ENCODE peak calls at places on chromosomes 2 and 18, in seven cellular contexts. R is tibial artery; O is CD8-positive, alpha-beta T cell; W is kidney; G is sigmoid colon; Z is body of pancreas; U is mesothelial cell of epicardium. D is an unnamed sample.

GRCh38 chr18:51668101-51668500 is 470.6 kb upstream of the MEX3C start:
- DNase-seq in R (no peak), O (no peak), W (no peak), G (no peak), Z (peak), U (peak), D (peak)

GRCh38 chr2:227036527-227036926 is 127.5 kb downstream of the COL4A4 start:
- DNase-seq in R (no peak), O (no peak), W (no peak), G (no peak), Z (no peak), U (no peak), D (no peak)

GRCh38 chr18:57737661-57738060 is 65.5 kb downstream of the ATP8B1 start:
- DNase-seq in R (peak), O (no peak), W (peak), G (peak), Z (peak), U (no peak), D (peak)

GRCh38 chr18:59904051-59904601 is 4.3 kb downstream of the PMAIP1 start:
- DNase-seq in R (no peak), O (no peak), W (no peak), G (no peak), Z (no peak), U (no peak), D (no peak)

GRCh38 chr2:33022989-33023731 is 76.4 kb downstream of the LTBP1 start:
- DNase-seq in R (no peak), O (no peak), W (no peak), G (no peak), Z (no peak), U (no peak), D (no peak)

GRCh38 chr18:24395049-24395780 is 2.4 kb downstream of the OSBPL1A start:
- DNase-seq in R (no peak), O (no peak), W (no peak), G (no peak), Z (no peak), U (no peak), D (no peak)

GRCh38 chr2:62760555-62760954 is 55.0 kb downstream of the EHBP1 start:
- DNase-seq in R (no peak), O (no peak), W (no peak), G (no peak), Z (no peak), U (no peak), D (no peak)

GRCh38 chr2:229261599-229261998 is 9.5 kb downstream of the PID1 start:
- DNase-seq in R (no peak), O (no peak), W (no peak), G (no peak), Z (no peak), U (no peak), D (no peak)

GRCh38 chr2:184067502-184067901 is 530.8 kb upstream of the ZNF804A start:
- DNase-seq in R (no peak), O (no peak), W (no peak), G (no peak), Z (no peak), U (no peak), D (no peak)

GRCh38 chr2:235670974-235671787 is 177.3 kb downstream of the AGAP1 start:
- DNase-seq in R (peak), O (no peak), W (no peak), G (peak), Z (no peak), U (no peak), D (no peak)

GRCh38 chr2:65351234-65351947 is 81.0 kb downstream of the SPRED2 start:
- DNase-seq in R (peak), O (no peak), W (no peak), G (no peak), Z (no peak), U (no peak), D (no peak)

GRCh38 chr2:40760071-40760666 is 308.3 kb upstream of the SLC8A1 start:
- DNase-seq in R (no peak), O (no peak), W (no peak), G (peak), Z (peak), U (no peak), D (no peak)

GRCh38 chr2:9139491-9140443 is 66.8 kb upstream of the ASAP2 start:
- DNase-seq in R (peak), O (peak), W (peak), G (peak), Z (peak), U (peak), D (peak)

GRCh38 chr2:75589344-75590105 is 28.8 kb upstream of the EVA1A start:
- DNase-seq in R (no peak), O (no peak), W (no peak), G (no peak), Z (no peak), U (no peak), D (no peak)

GRCh38 chr2:70730730-70731129 is 37.3 kb downstream of the ADD2 start:
- DNase-seq in R (no peak), O (no peak), W (no peak), G (no peak), Z (no peak), U (no peak), D (no peak)

GRCh38 chr2:220786216-220786615 is 785.9 kb downstream of the EPHA4 start:
- DNase-seq in R (no peak), O (no peak), W (no peak), G (no peak), Z (no peak), U (no peak), D (no peak)

GRCh38 chr18:12574494-12575185 is 83.3 kb downstream of the SPIRE1 start:
- DNase-seq in R (no peak), O (no peak), W (no peak), G (no peak), Z (peak), U (no peak), D (no peak)

GRCh38 chr18:50507120-50507590 is 52.7 kb upstream of the MAPK4 start:
- DNase-seq in R (no peak), O (no peak), W (peak), G (peak), Z (peak), U (no peak), D (no peak)

GRCh38 chr18:26551217-26551708 is 2.9 kb upstream of the KCTD1 start:
- DNase-seq in R (no peak), O (no peak), W (no peak), G (no peak), Z (no peak), U (no peak), D (no peak)

GRCh38 chr2:45068643-45069140 is 59.4 kb upstream of the SIX2 start:
- DNase-seq in R (no peak), O (no peak), W (no peak), G (no peak), Z (no peak), U (no peak), D (no peak)

GRCh38 chr2:190335225-190335559 is 8.2 kb upstream of the INPP1 start:
- DNase-seq in R (no peak), O (no peak), W (no peak), G (no peak), Z (no peak), U (no peak), D (no peak)

GRCh38 chr2:141381946-141382345 is 748.9 kb downstream of the LRP1B start:
- DNase-seq in R (no peak), O (no peak), W (no peak), G (no peak), Z (no peak), U (no peak), D (no peak)

DNA sequence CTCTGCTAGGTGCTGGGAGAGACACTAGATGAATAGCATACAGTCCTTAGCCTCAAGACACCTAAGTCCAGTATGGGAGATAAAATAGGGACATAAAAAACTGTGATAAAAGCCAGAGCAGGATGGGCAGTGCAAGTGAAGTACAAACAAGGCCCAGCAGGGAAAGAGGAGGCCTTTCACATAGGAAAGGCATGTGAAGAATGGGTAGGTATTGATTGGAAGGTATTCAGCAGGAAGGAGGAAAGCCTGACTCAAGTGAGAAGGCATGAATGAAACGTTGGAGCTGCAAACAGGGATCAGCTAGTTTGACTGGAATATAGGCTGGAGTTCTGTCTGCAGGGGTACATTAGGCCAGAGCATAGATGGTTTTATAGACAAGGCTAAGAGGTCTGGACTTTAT is 11.0 kb upstream of the CXCR4 start:
- DNase-seq in R (no peak), O (no peak), W (no peak), G (no peak), Z (no peak), U (no peak), D (no peak)
- TF ChIP-seq CTCF in R (no peak), O (no peak), W (no peak), G (no peak), Z (no peak), U (no peak), D (no peak)

DNA sequence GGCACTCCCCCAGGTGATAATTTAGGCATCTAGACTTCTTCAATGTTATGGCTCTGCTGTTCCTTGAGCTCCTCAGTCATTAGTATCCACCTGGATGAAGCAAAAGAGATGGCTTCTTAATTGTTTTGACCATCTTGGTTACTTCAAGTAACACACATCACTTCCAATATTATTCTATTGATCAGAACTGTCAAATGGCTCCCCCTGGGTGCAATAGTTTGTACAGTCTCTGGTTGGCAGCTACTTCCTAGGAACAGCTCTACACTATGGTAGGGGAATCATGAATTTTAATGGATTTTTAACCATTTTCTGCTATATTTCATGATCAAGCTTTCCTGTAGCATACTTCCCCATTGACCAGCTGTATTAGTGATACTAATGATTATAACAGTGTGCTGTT is 157.0 kb downstream of the NYAP2 start:
- DNase-seq in R (no peak), O (no peak), W (no peak), G (no peak), Z (no peak), U (no peak), D (no peak)
- TF ChIP-seq CTCF in R (no peak), O (no peak), W (no peak), G (no peak), Z (peak), U (no peak), D (no peak)

DNA sequence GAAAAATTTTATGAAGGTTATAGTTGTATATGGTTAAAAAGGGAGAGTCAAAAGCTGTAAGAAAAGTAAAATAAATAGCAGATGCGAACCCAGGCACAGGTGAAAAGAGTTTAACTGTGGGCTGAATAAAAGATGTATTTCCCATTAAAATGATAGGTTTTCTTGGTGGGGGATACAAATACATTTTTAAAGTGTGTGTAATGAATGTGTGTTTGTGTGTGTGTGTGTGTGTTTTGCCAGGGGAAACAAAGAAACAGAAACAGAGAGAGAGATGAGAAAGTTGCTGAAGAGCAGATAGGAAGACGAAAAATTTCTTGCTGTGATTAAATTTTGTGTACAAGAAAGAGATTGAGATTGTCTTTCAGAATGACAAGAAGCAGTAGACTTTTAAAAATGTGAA is 12.1 kb downstream of the TFPI start:
- DNase-seq in R (no peak), O (no peak), W (no peak), G (no peak), Z (no peak), U (no peak), D (no peak)
- TF ChIP-seq CTCF in R (no peak), O (no peak), W (no peak), G (no peak), Z (no peak), U (no peak), D (no peak)

DNA sequence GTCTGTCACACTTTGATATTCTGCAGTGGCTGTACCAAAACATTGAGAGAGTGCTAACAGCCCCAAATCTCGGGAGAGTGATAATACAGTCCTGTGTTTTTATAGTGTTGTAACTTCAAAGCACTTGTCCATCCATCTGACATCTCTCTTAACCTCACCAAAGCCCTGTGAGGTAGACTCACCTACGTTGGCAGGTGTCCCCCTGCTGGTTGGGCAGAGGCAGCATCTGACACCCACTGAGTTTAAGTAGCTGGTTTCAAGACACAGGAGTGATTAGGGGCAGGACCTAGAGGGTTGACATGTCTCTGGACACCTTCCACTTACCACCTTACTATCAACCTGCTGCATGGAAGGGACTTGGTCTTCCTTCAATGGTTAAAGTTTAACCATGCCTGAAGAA is 22.9 kb downstream of the COLEC12 start:
- DNase-seq in R (no peak), O (no peak), W (no peak), G (no peak), Z (peak), U (no peak), D (no peak)
- TF ChIP-seq CTCF in R (no peak), O (no peak), W (no peak), G (no peak), Z (peak), U (peak), D (no peak)

GRCh38 chr2:66445076-66445724 is 10.3 kb downstream of the MEIS1 start:
- DNase-seq in R (no peak), O (no peak), W (peak), G (peak), Z (peak), U (no peak), D (no peak)
- TF ChIP-seq CTCF in R (no peak), O (no peak), W (no peak), G (no peak), Z (peak), U (no peak), D (no peak)

D was measured in omental fat pad.